ENCODE peak calls at places on chromosomes 5 and 9, in six cellular contexts. Q is activated CD4-positive, alpha-beta T cell treated with anti-CD3 and anti-CD28 coated beads for 24 hours; R is A172; T is iris pigment epithelial cell; H is colonic mucosa; P is HFFc6. U is an unnamed sample.

GRCh38 chr5:28400076-28400475 is 1361.7 kb upstream of the CDH9 start:
- DNase-seq in H (no peak), T (no peak), P (no peak), R (no peak), Q (no peak), U (peak)

GRCh38 chr9:109914280-109915027 is 134.5 kb downstream of the PALM2AKAP2 start:
- DNase-seq in Q (no peak), T (peak), R (peak), H (no peak), P (peak), U (peak)

GRCh38 chr9:123769723-123770122 is 160.2 kb downstream of the DENND1A start:
- DNase-seq in R (no peak), H (no peak), Q (no peak), P (no peak), T (no peak), U (no peak)

GRCh38 chr9:88538311-88539085 is 3.5 kb downstream of the NXNL2 start:
- DNase-seq in P (no peak), H (no peak), T (no peak), Q (no peak), R (no peak), U (peak)

GRCh38 chr9:130981761-130982147 is 27.2 kb upstream of the LAMC3 start:
- DNase-seq in R (no peak), Q (no peak), P (no peak), H (no peak), T (no peak), U (no peak)

GRCh38 chr9:136898483-136899100 is 12.3 kb downstream of the TRAF2 start:
- DNase-seq in H (no peak), P (no peak), Q (no peak), R (no peak), T (no peak), U (no peak)

GRCh38 chr5:100232730-100233129 is 302.4 kb upstream of the FAM174A start:
- DNase-seq in R (no peak), H (no peak), P (no peak), T (no peak), Q (no peak), U (no peak)

GRCh38 chr5:78566747-78567449 is 81.7 kb downstream of the LHFPL2 start:
- DNase-seq in Q (no peak), T (peak), P (no peak), H (no peak), R (peak), U (no peak)

GRCh38 chr5:149486726-149487635 is 64.3 kb downstream of the CSNK1A1 start:
- DNase-seq in H (no peak), T (peak), P (peak), R (peak), Q (no peak), U (peak)

GRCh38 chr5:133285583-133286021 is 233.8 kb downstream of the HSPA4 start:
- DNase-seq in T (peak), P (peak), Q (no peak), R (peak), H (peak), U (peak)

GRCh38 chr9:70012569-70012968 is 31.1 kb upstream of the MAMDC2 start:
- DNase-seq in R (peak), T (no peak), Q (no peak), H (no peak), P (no peak), U (no peak)

U was measured in astrocyte of the hippocampus.